ENCODE peak calls at places on chromosomes 5 and 9, in five cellular contexts. C is psoas muscle, J is H9, T is breast epithelium, Y is lower lobe of right lung. F is an unnamed sample.

GRCh38 chr5:113489299-113489698 is 1.0 kb upstream of the MCC start:
- DNase-seq in C (peak), J (no peak), T (no peak), Y (no peak), F (peak)

GRCh38 chr9:15155826-15156225 is 151.2 kb downstream of the TTC39B start:
- DNase-seq in C (no peak), J (no peak), T (no peak), Y (no peak), F (no peak)

GRCh38 chr5:181246276-181247050 is 2.8 kb upstream of the RACK1 start:
- DNase-seq in C (peak), J (peak), T (peak), Y (peak), F (peak)

GRCh38 chr5:62731011-62731410 is 152.4 kb downstream of the LRRC70 start:
- DNase-seq in C (no peak), J (no peak), T (no peak), Y (no peak), F (peak)

GRCh38 chr9:110006657-110007056 is 201.3 kb downstream of the C9orf152 start:
- DNase-seq in C (no peak), J (peak), T (no peak), Y (no peak), F (no peak)

GRCh38 chr5:142678615-142679014 is 7.3 kb downstream of the FGF1 start:
- DNase-seq in C (no peak), J (no peak), T (no peak), Y (no peak), F (no peak)

GRCh38 chr5:78809444-78809843 is 160.9 kb upstream of the LHFPL2 start:
- DNase-seq in C (no peak), J (no peak), T (no peak), Y (no peak), F (no peak)

GRCh38 chr5:92222449-92222848 is 839.3 kb upstream of the ARRDC3 start:
- DNase-seq in C (no peak), J (peak), T (no peak), Y (no peak), F (no peak)

GRCh38 chr9:3441197-3441816 is 84.5 kb downstream of the RFX3 start:
- DNase-seq in C (no peak), J (peak), T (no peak), Y (no peak), F (peak)

GRCh38 chr5:9898319-9898718 is 268.2 kb upstream of the TAS2R1 start:
- DNase-seq in C (no peak), J (peak), T (no peak), Y (no peak), F (no peak)

GRCh38 chr9:133971121-133971951 is 20.8 kb downstream of the VAV2 start:
- DNase-seq in C (no peak), J (no peak), T (no peak), Y (peak), F (no peak)

GRCh38 chr9:128151343-128152132 is 2.3 kb downstream of the LCN2 start:
- DNase-seq in C (no peak), J (no peak), T (no peak), Y (peak), F (no peak)

GRCh38 chr5:485113-485942 is 38.9 kb downstream of the SLC9A3 start:
- DNase-seq in C (no peak), J (no peak), T (no peak), Y (no peak), F (no peak)

GRCh38 chr5:68177676-68178075 is 37.9 kb upstream of the PIK3R1 start:
- DNase-seq in C (no peak), J (no peak), T (no peak), Y (no peak), F (no peak)

GRCh38 chr5:14153932-14154646 is 10.9 kb downstream of the TRIO start:
- DNase-seq in C (peak), J (no peak), T (peak), Y (peak), F (no peak)

GRCh38 chr5:1402611-1403255 is 42.5 kb downstream of the SLC6A3 start:
- DNase-seq in C (no peak), J (no peak), T (no peak), Y (peak), F (peak)

GRCh38 chr9:136728080-136728547 is 14.6 kb downstream of the LCN10 start:
- DNase-seq in C (peak), J (peak), T (peak), Y (peak), F (peak)

DNA sequence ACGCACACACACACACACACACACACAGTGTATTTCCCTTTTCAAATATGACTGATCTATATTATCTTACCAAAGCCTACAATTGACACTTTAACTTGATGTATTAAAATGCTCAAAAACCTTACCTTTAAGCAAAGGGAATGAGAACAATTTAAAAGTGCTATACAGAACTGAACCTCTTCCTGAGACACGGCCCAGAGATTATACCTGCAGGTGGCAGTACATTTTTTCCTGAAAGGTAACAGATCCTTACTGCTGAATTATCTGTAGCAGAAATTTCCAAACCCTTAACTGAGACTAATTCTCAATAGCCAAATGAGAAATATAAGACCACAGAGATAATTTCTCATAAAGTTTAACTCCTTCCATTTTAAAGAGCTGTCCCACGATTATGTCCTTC is 91.1 kb downstream of the MYO10 start:
- DNase-seq in C (no peak), J (no peak), T (no peak), Y (no peak), F (no peak)
- TF ChIP-seq CTCF in C (no peak), J (peak), T (no peak), Y (no peak), F (no peak)

DNA sequence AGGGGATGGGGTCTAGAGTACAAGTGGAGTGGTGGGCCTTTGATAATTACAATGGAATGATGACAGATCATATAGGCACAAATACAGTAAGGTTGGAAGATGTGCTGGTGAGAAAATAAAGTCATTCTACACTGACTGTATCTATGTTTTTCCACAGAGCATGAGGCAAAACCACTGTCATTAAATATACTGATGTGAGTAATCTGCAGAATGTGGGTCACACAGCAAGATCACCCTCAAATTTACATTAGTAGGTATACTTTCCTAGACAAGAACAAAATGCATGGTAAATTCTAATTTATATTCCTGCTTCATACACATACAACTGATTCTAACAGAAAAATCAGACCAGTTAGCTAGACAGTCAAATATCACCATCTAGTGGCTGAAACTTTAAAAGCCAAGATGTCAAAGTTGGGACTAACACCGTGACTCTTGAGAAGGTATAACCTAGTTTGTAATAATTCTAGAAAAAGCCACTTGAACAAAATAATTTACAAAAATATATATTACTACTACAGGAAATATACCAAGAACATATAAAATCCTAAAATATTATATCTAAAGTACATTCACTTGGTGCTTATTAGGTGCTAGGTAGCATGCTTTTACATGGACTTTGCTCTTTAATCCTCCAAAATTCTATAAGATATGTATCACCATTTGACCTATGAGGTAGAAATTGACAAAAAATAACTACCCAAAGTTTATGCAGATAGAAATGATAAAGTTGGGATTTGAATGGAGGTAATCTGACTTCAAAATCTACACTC is 19.5 kb downstream of the TTC33 start:
- DNase-seq in C (no peak), J (no peak), T (no peak), Y (no peak), F (no peak)
- TF ChIP-seq CTCF in C (peak), J (peak), T (peak), Y (peak), F (peak)

DNA sequence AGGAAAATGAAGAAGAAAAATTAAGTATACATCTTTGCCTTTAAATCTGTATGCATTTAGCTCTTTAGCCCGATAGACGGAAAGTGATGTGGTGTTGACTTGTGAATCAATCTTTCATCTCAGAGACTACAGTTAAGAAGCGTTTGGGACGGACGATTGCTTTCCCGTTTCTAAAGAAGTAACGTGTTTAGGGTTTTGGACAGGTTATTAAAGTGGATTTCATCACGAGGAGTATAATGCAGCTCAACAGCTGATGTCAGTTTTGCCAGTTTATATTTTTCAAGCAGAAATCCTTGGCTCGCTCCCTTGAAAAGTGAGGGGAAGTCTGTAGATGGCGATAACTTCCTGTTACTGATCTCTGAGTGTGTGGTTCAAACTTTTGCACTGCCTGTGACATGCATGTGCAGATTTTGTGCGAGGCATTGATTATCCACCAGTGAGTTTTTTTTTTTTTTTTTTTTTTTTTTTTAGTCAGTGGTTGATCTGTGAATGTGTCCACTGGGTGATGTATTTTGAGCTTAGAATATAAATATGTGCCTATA is 1.1 kb downstream of the ADCY2 start:
- DNase-seq in C (no peak), J (no peak), T (no peak), Y (no peak), F (no peak)
- TF ChIP-seq CTCF in C (no peak), J (no peak), T (no peak), Y (no peak), F (no peak)

DNA sequence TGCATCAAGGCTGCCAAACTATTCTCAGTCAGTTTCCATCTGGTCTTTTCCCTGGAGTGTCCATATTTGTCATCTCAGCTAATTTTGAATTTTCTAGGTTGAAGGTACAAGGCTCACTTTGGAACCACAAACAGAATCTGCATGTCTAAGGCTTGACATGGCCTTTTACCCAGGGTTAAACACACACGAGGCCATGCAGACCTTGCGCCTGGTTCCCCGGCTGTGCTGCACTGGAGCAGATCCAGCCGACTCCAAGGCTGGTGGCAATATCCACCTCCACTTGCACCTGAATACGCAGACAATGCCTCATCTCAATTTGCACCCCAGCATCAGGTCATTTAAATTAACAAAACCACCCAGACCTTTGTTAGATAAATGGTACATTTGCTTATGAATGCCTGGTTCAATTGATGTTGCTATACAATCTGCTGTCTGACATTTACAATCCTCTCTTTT is 276.2 kb downstream of the HSPA4 start:
- DNase-seq in C (no peak), J (peak), T (no peak), Y (no peak), F (no peak)
- TF ChIP-seq CTCF in C (no peak), J (no peak), T (no peak), Y (no peak), F (no peak)

GRCh38 chr5:32115985-32116384 is 58.1 kb downstream of the GOLPH3 start:
- DNase-seq in C (no peak), J (no peak), T (no peak), Y (no peak), F (no peak)
- TF ChIP-seq CTCF in C (no peak), J (peak), T (no peak), Y (no peak), F (no peak)

GRCh38 chr9:113597390-113598241 is 134.1 kb downstream of the RGS3 start:
- DNase-seq in C (no peak), J (peak), T (no peak), Y (peak), F (no peak)
- TF ChIP-seq CTCF in C (no peak), J (no peak), T (no peak), Y (no peak), F (no peak)

GRCh38 chr5:172054611-172055153 is 48.2 kb upstream of the FBXW11 start:
- DNase-seq in C (no peak), J (no peak), T (no peak), Y (no peak), F (no peak)

GRCh38 chr5:172050070-172050469 is 43.6 kb upstream of the FBXW11 start:
- DNase-seq in C (no peak), J (no peak), T (no peak), Y (no peak), F (no peak)

GRCh38 chr5:172055421-172055820 is 49.0 kb upstream of the FBXW11 start:
- DNase-seq in C (no peak), J (no peak), T (no peak), Y (no peak), F (no peak)

GRCh38 chr5:172051643-172052362 is 45.4 kb upstream of the FBXW11 start:
- DNase-seq in C (no peak), J (no peak), T (no peak), Y (no peak), F (no peak)

GRCh38 chr5:172052454-172053236 is 46.2 kb upstream of the FBXW11 start:
- DNase-seq in C (peak), J (no peak), T (no peak), Y (no peak), F (no peak)
- TF ChIP-seq CTCF in C (no peak), J (no peak), T (no peak), Y (peak), F (no peak)

F was measured in CD14-positive monocyte.